ENCODE peak calls at places on chromosomes 1 and 21, in six cellular contexts. One of them, this sample, is unnamed.

GRCh38 chr1:183590225-183591191 is at the start of gene NCF2:
- DNase-seq in COR-L47: no peak
- DNase-seq in Calu3: peak; percentile 17
- DNase-seq in stromal cell of bone marrow: no peak
- DNase-seq in upper lobe of left lung: no peak
- DNase-seq in memory B cell: peak; percentile 63
- DNase-seq in this sample: no peak

GRCh38 chr1:101073836-101074235 is 48.3 kb upstream of the DPH5 start:
- DNase-seq in COR-L47: peak; percentile 31
- DNase-seq in Calu3: no peak
- DNase-seq in stromal cell of bone marrow: no peak
- DNase-seq in upper lobe of left lung: no peak
- DNase-seq in memory B cell: no peak
- DNase-seq in this sample: no peak

GRCh38 chr1:172663726-172664125 is 4.8 kb downstream of the FASLG start:
- DNase-seq in COR-L47: no peak
- DNase-seq in Calu3: no peak
- DNase-seq in stromal cell of bone marrow: no peak
- DNase-seq in upper lobe of left lung: no peak
- DNase-seq in memory B cell: no peak
- DNase-seq in this sample: peak; percentile 22

GRCh38 chr1:160419150-160419837 is 18.9 kb downstream of the VANGL2 start:
- DNase-seq in COR-L47: no peak
- DNase-seq in Calu3: no peak
- DNase-seq in stromal cell of bone marrow: no peak
- DNase-seq in upper lobe of left lung: peak; percentile 73
- DNase-seq in memory B cell: no peak
- DNase-seq in this sample: no peak

GRCh38 chr1:227887697-227888403 is 59.9 kb downstream of the WNT9A start:
- DNase-seq in COR-L47: no peak
- DNase-seq in Calu3: no peak
- DNase-seq in stromal cell of bone marrow: no peak
- DNase-seq in upper lobe of left lung: peak; percentile 88
- DNase-seq in memory B cell: no peak
- DNase-seq in this sample: no peak

GRCh38 chr1:70204578-70204977 is 801 bp downstream of the LRRC40 start:
- DNase-seq in COR-L47: no peak
- DNase-seq in Calu3: no peak
- DNase-seq in stromal cell of bone marrow: no peak
- DNase-seq in upper lobe of left lung: no peak
- DNase-seq in memory B cell: no peak
- DNase-seq in this sample: no peak

GRCh38 chr1:218717611-218718010 is 372.5 kb downstream of the TGFB2 start:
- DNase-seq in COR-L47: no peak
- DNase-seq in Calu3: no peak
- DNase-seq in stromal cell of bone marrow: peak; percentile 40
- DNase-seq in upper lobe of left lung: no peak
- DNase-seq in memory B cell: no peak
- DNase-seq in this sample: no peak

GRCh38 chr1:109822749-109823542 is 59.2 kb upstream of the EPS8L3 start:
- DNase-seq in COR-L47: no peak
- DNase-seq in Calu3: no peak
- DNase-seq in stromal cell of bone marrow: no peak
- DNase-seq in upper lobe of left lung: no peak
- DNase-seq in memory B cell: no peak
- DNase-seq in this sample: no peak

GRCh38 chr1:114468710-114469468 is 42.1 kb downstream of the TRIM33 start:
- DNase-seq in COR-L47: no peak
- DNase-seq in Calu3: no peak
- DNase-seq in stromal cell of bone marrow: no peak
- DNase-seq in upper lobe of left lung: no peak
- DNase-seq in memory B cell: no peak
- DNase-seq in this sample: no peak

GRCh38 chr1:241639653-241640148 is 468 bp downstream of the CHML start:
- DNase-seq in COR-L47: peak; percentile 58
- DNase-seq in Calu3: peak; percentile 49
- DNase-seq in stromal cell of bone marrow: no peak
- DNase-seq in upper lobe of left lung: peak; percentile 89
- DNase-seq in memory B cell: no peak
- DNase-seq in this sample: peak; percentile 30

GRCh38 chr21:37956772-37957171 is 40.5 kb upstream of the KCNJ6 start:
- DNase-seq in COR-L47: no peak
- DNase-seq in Calu3: no peak
- DNase-seq in stromal cell of bone marrow: no peak
- DNase-seq in upper lobe of left lung: no peak
- DNase-seq in memory B cell: no peak
- DNase-seq in this sample: no peak

GRCh38 chr21:35926003-35926541 is 134.3 kb downstream of the SETD4 start:
- DNase-seq in COR-L47: no peak
- DNase-seq in Calu3: no peak
- DNase-seq in stromal cell of bone marrow: no peak
- DNase-seq in upper lobe of left lung: no peak
- DNase-seq in memory B cell: no peak
- DNase-seq in this sample: no peak

GRCh38 chr1:109198043-109198695 is 15.5 kb upstream of the SARS1 start:
- DNase-seq in COR-L47: no peak
- DNase-seq in Calu3: no peak
- DNase-seq in stromal cell of bone marrow: peak; percentile 71
- DNase-seq in upper lobe of left lung: no peak
- DNase-seq in memory B cell: no peak
- DNase-seq in this sample: peak; percentile 8

GRCh38 chr1:202553560-202554038 is 156.7 kb downstream of the SYT2 start:
- DNase-seq in COR-L47: no peak
- DNase-seq in Calu3: no peak
- DNase-seq in stromal cell of bone marrow: no peak
- DNase-seq in upper lobe of left lung: no peak
- DNase-seq in memory B cell: peak; percentile 14
- DNase-seq in this sample: no peak

GRCh38 chr1:18556364-18556763 is 74.3 kb upstream of the PAX7 start:
- DNase-seq in COR-L47: no peak
- DNase-seq in Calu3: peak; percentile 16
- DNase-seq in stromal cell of bone marrow: peak; percentile 5
- DNase-seq in upper lobe of left lung: no peak
- DNase-seq in memory B cell: no peak
- DNase-seq in this sample: peak; percentile 13

GRCh38 chr1:41282679-41283317 is 40.7 kb upstream of the SCMH1 start:
- DNase-seq in COR-L47: peak; percentile 22
- DNase-seq in Calu3: peak; percentile 65
- DNase-seq in stromal cell of bone marrow: no peak
- DNase-seq in upper lobe of left lung: no peak
- DNase-seq in memory B cell: peak; percentile 30
- DNase-seq in this sample: peak; percentile 20

GRCh38 chr1:222592171-222592570 is 2.4 kb upstream of the TAF1A start:
- DNase-seq in COR-L47: no peak
- DNase-seq in Calu3: no peak
- DNase-seq in stromal cell of bone marrow: peak; percentile 50
- DNase-seq in upper lobe of left lung: no peak
- DNase-seq in memory B cell: no peak
- DNase-seq in this sample: no peak

GRCh38 chr1:168441745-168442144 is 102.1 kb downstream of the XCL2 start:
- DNase-seq in COR-L47: no peak
- DNase-seq in Calu3: no peak
- DNase-seq in stromal cell of bone marrow: no peak
- DNase-seq in upper lobe of left lung: peak; percentile 17
- DNase-seq in memory B cell: no peak
- DNase-seq in this sample: no peak

GRCh38 chr1:89436856-89437255 is 73.0 kb downstream of the GBP6 start:
- DNase-seq in COR-L47: no peak
- DNase-seq in Calu3: no peak
- DNase-seq in stromal cell of bone marrow: no peak
- DNase-seq in upper lobe of left lung: peak; percentile 43
- DNase-seq in memory B cell: no peak
- DNase-seq in this sample: no peak

GRCh38 chr21:42319368-42319767 is 4.2 kb upstream of the TFF3 start:
- DNase-seq in COR-L47: no peak
- DNase-seq in Calu3: no peak
- DNase-seq in stromal cell of bone marrow: no peak
- DNase-seq in upper lobe of left lung: peak; percentile 44
- DNase-seq in memory B cell: no peak
- DNase-seq in this sample: no peak

GRCh38 chr1:22053018-22053860 is 730 bp downstream of the CDC42 start:
- DNase-seq in COR-L47: peak; percentile 44
- DNase-seq in Calu3: peak; percentile 47
- DNase-seq in stromal cell of bone marrow: peak; percentile 37
- DNase-seq in upper lobe of left lung: peak; percentile 94
- DNase-seq in memory B cell: peak; percentile 70
- DNase-seq in this sample: peak; percentile 15

GRCh38 chr1:206513312-206514111 is 6.2 kb downstream of the RASSF5 start:
- DNase-seq in COR-L47: no peak
- DNase-seq in Calu3: peak; percentile 50
- DNase-seq in stromal cell of bone marrow: peak; percentile 90
- DNase-seq in upper lobe of left lung: peak; percentile 76
- DNase-seq in memory B cell: no peak
- DNase-seq in this sample: no peak

GRCh38 chr1:150263549-150263948 is 5.3 kb downstream of the APH1A start:
- DNase-seq in COR-L47: no peak
- DNase-seq in Calu3: no peak
- DNase-seq in stromal cell of bone marrow: no peak
- DNase-seq in upper lobe of left lung: no peak
- DNase-seq in memory B cell: no peak
- DNase-seq in this sample: no peak

GRCh38 chr1:175267716-175268416 is 75.3 kb upstream of the KIAA0040 start:
- DNase-seq in COR-L47: no peak
- DNase-seq in Calu3: no peak
- DNase-seq in stromal cell of bone marrow: peak; percentile 9
- DNase-seq in upper lobe of left lung: no peak
- DNase-seq in memory B cell: no peak
- DNase-seq in this sample: no peak

GRCh38 chr1:157113116-157113515 is 13.5 kb upstream of the ETV3L start:
- DNase-seq in COR-L47: no peak
- DNase-seq in Calu3: no peak
- DNase-seq in stromal cell of bone marrow: no peak
- DNase-seq in upper lobe of left lung: no peak
- DNase-seq in memory B cell: no peak
- DNase-seq in this sample: no peak

GRCh38 chr1:204465469-204466415 is 28.9 kb downstream of the PIK3C2B start:
- DNase-seq in COR-L47: no peak
- DNase-seq in Calu3: no peak
- DNase-seq in stromal cell of bone marrow: no peak
- DNase-seq in upper lobe of left lung: no peak
- DNase-seq in memory B cell: no peak
- DNase-seq in this sample: no peak

GRCh38 chr1:22254756-22255155 is 111.9 kb upstream of the WNT4 start:
- DNase-seq in COR-L47: no peak
- DNase-seq in Calu3: no peak
- DNase-seq in stromal cell of bone marrow: no peak
- DNase-seq in upper lobe of left lung: no peak
- DNase-seq in memory B cell: no peak
- DNase-seq in this sample: no peak

GRCh38 chr1:229254910-229255541 is 15.9 kb upstream of the RAB4A start:
- DNase-seq in COR-L47: peak; percentile 25
- DNase-seq in Calu3: peak; percentile 41
- DNase-seq in stromal cell of bone marrow: no peak
- DNase-seq in upper lobe of left lung: no peak
- DNase-seq in memory B cell: no peak
- DNase-seq in this sample: no peak

GRCh38 chr1:218705911-218706893 is 361.1 kb downstream of the TGFB2 start:
- DNase-seq in COR-L47: no peak
- DNase-seq in Calu3: peak; percentile 82
- DNase-seq in stromal cell of bone marrow: peak; percentile 71
- DNase-seq in upper lobe of left lung: no peak
- DNase-seq in memory B cell: no peak
- DNase-seq in this sample: peak; percentile 96

GRCh38 chr1:68346192-68346808 is 103.5 kb downstream of the RPE65 start:
- DNase-seq in COR-L47: no peak
- DNase-seq in Calu3: no peak
- DNase-seq in stromal cell of bone marrow: no peak
- DNase-seq in upper lobe of left lung: no peak
- DNase-seq in memory B cell: no peak
- DNase-seq in this sample: peak; percentile 7

GRCh38 chr1:198776602-198777029 is 137.8 kb downstream of the PTPRC start:
- DNase-seq in COR-L47: no peak
- DNase-seq in Calu3: no peak
- DNase-seq in stromal cell of bone marrow: peak; percentile 94
- DNase-seq in upper lobe of left lung: no peak
- DNase-seq in memory B cell: no peak
- DNase-seq in this sample: no peak

GRCh38 chr1:111513410-111514020 is 10.1 kb upstream of the ADORA3 start:
- DNase-seq in COR-L47: no peak
- DNase-seq in Calu3: no peak
- DNase-seq in stromal cell of bone marrow: no peak
- DNase-seq in upper lobe of left lung: no peak
- DNase-seq in memory B cell: no peak
- DNase-seq in this sample: no peak

GRCh38 chr21:45255381-45256020 is 32.2 kb downstream of the POFUT2 start:
- DNase-seq in COR-L47: peak; percentile 80
- DNase-seq in Calu3: peak; percentile 28
- DNase-seq in stromal cell of bone marrow: no peak
- DNase-seq in upper lobe of left lung: peak; percentile 71
- DNase-seq in memory B cell: no peak
- DNase-seq in this sample: no peak

GRCh38 chr1:25707280-25708016 is 90.9 kb downstream of the MAN1C1 start:
- DNase-seq in COR-L47: no peak
- DNase-seq in Calu3: no peak
- DNase-seq in stromal cell of bone marrow: no peak
- DNase-seq in upper lobe of left lung: no peak
- DNase-seq in memory B cell: no peak
- DNase-seq in this sample: no peak

GRCh38 chr1:152577168-152577567 is 3.1 kb downstream of the LCE3D start:
- DNase-seq in COR-L47: no peak
- DNase-seq in Calu3: no peak
- DNase-seq in stromal cell of bone marrow: no peak
- DNase-seq in upper lobe of left lung: no peak
- DNase-seq in memory B cell: no peak
- DNase-seq in this sample: no peak